ENCODE peak calls at places on chromosomes 13 and 19, in nine cellular contexts. U is endodermal cell, R is transverse colon, D is adrenal gland, C is thoracic aorta, F is tibial nerve, E is OCI-LY7, T is tibial artery, W is heart right ventricle. A is an unnamed sample.

GRCh38 chr19:55503447-55504251 is 15.4 kb downstream of the SSC5D start:
- DNase-seq in E (peak; percentile 96), W (peak; percentile 96), U (peak; percentile 98), F (peak; percentile 89), C (peak; percentile 69), T (peak; percentile 91), D (peak; percentile 92), R (peak; percentile 92), A (peak; percentile 95)

GRCh38 chr13:98783856-98784478 is 31.5 kb upstream of the SLC15A1 start:
- DNase-seq in R (no peak), U (no peak), W (no peak), C (no peak), F (no peak), E (no peak), D (no peak), T (no peak), A (no peak)

GRCh38 chr19:54415208-54415900 is at the start of gene TTYH1:
- DNase-seq in C (no peak), T (no peak), D (no peak), R (no peak), E (no peak), W (no peak), F (no peak), U (peak; percentile 84), A (no peak)

GRCh38 chr19:7977021-7977722 is 28.3 kb downstream of the ELAVL1 start:
- DNase-seq in C (no peak), W (no peak), R (no peak), U (no peak), F (no peak), E (no peak), T (no peak), D (no peak), A (no peak)

GRCh38 chr19:47660435-47660832 is 51.5 kb downstream of the BICRA start:
- DNase-seq in C (no peak), W (no peak), U (no peak), T (no peak), F (no peak), R (peak; percentile 57), D (no peak), E (no peak), A (no peak)

GRCh38 chr19:58002384-58003152 is at the start of gene ZNF606:
- DNase-seq in T (peak; percentile 83), C (peak; percentile 33), D (peak; percentile 81), W (peak; percentile 89), R (peak; percentile 89), F (peak; percentile 64), E (peak; percentile 81), U (peak; percentile 95), A (peak; percentile 89)

GRCh38 chr13:113792821-113793717 is 34.0 kb downstream of the TMEM255B start:
- DNase-seq in E (no peak), F (no peak), R (peak; percentile 25), W (no peak), T (no peak), C (no peak), U (no peak), D (no peak), A (no peak)

GRCh38 chr19:56765107-56765506 is 75.4 kb downstream of the PEG3 start:
- DNase-seq in U (no peak), F (no peak), C (no peak), D (peak; percentile 72), R (peak; percentile 26), E (no peak), T (no peak), W (peak; percentile 76), A (no peak)

GRCh38 chr13:104114111-104114510 is 1047.9 kb upstream of the SLC10A2 start:
- DNase-seq in U (no peak), D (no peak), E (no peak), T (no peak), C (no peak), R (no peak), W (no peak), F (no peak), A (peak; percentile 50)

GRCh38 chr13:57624565-57625435 is 6.7 kb upstream of the PCDH17 start:
- DNase-seq in T (peak; percentile 44), D (peak; percentile 21), C (no peak), R (peak; percentile 8), F (peak; percentile 61), W (no peak), U (peak; percentile 83), E (peak; percentile 35), A (peak; percentile 71)

GRCh38 chr19:30862876-30863275 is 486.4 kb downstream of the TSHZ3 start:
- DNase-seq in R (no peak), C (no peak), W (no peak), U (peak; percentile 5), F (no peak), T (no peak), D (no peak), E (no peak), A (no peak)

GRCh38 chr19:30861896-30862295 is 487.3 kb downstream of the TSHZ3 start:
- DNase-seq in D (no peak), C (no peak), W (no peak), F (no peak), R (no peak), E (no peak), T (no peak), U (peak; percentile 26), A (no peak)

GRCh38 chr19:30865481-30865880 is 483.8 kb downstream of the TSHZ3 start:
- DNase-seq in F (no peak), T (no peak), E (no peak), U (peak; percentile 16), D (no peak), C (no peak), R (no peak), W (no peak), A (no peak)

DNA sequence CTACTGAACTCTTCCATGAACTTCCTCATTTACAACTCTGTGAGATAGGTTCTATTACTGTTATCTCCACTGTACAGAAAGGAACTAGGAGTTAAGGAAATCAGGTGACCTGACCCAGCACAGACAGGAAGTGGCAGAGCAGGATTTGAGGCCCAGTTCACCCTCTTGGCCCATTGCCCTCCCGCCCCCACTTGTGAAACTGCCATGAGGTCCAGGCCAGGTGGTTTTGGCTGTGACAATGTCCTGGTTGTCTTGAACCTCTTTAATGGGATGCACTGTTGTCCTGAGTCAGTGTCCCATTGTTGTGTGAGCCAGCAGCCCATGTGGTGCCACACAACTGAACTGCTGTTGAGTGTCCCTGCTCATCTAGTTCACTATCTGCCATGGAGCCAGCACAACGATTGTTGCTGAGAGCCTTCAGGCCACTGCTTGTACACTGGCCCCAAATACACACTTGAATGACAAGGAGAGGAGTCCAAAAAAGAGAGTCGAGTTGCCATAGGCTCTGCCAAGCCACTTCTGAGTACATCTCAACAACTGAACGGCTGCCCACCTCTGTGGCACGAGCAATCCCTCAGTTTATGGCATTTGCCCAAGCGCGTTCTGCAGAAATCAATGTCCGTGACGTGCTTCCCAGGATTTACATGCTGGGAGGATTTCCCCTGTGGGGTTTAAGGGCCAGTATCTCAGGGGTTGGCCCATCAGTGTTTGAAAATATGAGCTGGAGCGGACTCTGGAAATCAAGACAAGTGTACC is 484.6 kb downstream of the TSHZ3 start:
- DNase-seq in D (no peak), W (no peak), F (no peak), E (no peak), U (peak; percentile 10), R (no peak), T (no peak), C (no peak), A (no peak)
- H3K27ac ChIP-seq in D (no peak overlapping the region), W (no peak overlapping the region), F (no peak overlapping the region), E (no peak overlapping the region), U (no peak overlapping the region), R (no peak overlapping the region), T (no peak overlapping the region), C (no peak overlapping the region), A (no peak overlapping the region)

GRCh38 chr19:51366999-51367564 is 894 bp upstream of the ETFB start:
- DNase-seq in U (no peak), C (no peak), F (no peak), R (peak; percentile 45), T (peak; percentile 32), E (peak; percentile 68), W (peak; percentile 50), D (no peak), A (peak; percentile 50)

GRCh38 chr19:51367565-51368365 is 1.0 kb downstream of the CLDND2 start:
- DNase-seq in F (peak; percentile 99), C (peak; percentile 99), D (peak; percentile 99), W (peak; percentile 99), U (peak; percentile 100), R (peak; percentile 100), T (peak; percentile 99), E (peak; percentile 98), A (peak; percentile 99)

GRCh38 chr19:51364200-51365106 is 1.7 kb downstream of the ETFB start:
- DNase-seq in U (no peak), F (no peak), C (no peak), E (no peak), R (no peak), T (no peak), D (peak; percentile 62), W (no peak), A (no peak)

GRCh38 chr19:51365211-51366049 is 758 bp downstream of the ETFB start:
- DNase-seq in T (peak; percentile 40), E (peak; percentile 58), W (no peak), R (peak; percentile 45), D (peak; percentile 70), C (no peak), U (peak; percentile 68), F (peak; percentile 22), A (peak; percentile 42)

DNA sequence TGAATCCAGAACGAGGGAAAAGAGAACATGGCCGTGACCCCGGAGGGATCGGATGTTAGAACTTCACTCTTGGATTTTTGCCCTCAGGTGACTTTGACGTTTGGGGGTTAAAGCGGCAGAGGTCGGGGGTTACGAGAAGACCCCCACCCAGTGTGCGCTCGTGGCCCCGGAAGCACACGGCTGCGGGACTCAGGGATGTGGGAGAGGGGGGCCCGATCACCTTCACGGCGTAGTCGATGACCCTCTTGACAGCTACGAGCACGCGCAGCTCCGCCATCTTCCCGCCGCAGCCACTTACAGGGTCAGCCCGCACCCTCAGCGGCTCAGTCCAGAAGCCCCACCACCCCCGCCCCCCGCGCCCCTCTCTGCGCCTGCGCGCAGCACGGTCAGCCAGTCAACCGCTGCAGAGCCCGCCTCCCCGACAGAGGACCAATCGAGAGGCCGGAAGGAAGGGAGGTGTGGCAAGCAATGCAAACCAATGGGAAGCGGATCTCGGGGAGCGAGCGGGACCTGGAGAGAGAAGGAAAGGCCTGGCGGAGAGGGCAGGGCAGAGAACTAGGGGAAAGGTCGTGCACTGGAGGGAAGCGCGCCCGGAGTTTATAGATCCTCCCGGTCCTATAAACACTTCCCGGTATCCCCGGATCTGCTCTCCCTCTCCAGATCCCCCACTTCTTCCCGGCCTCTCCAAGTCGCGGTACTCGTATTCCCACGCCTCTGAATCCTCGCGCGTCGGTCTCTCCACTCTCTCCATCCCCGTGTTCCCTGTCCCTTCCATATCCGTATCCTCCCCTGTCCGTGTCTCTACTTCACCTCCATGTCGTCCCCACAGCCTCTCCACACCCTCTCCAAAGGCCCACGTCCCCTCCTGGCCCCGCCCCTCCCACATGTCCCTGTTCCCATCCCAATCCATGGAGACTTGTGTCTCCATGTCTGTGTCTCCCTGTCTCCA is at the start of gene ETFB:
- DNase-seq in F (peak; percentile 98), D (peak; percentile 100), U (peak; percentile 100), W (peak; percentile 97), T (peak; percentile 99), C (peak; percentile 99), E (peak; percentile 97), R (peak; percentile 99), A (peak; percentile 97)
- H3K4me1 ChIP-seq in F (peaks cover 13% of the 10 kb centered on the region), D (peaks cover 39% of the 10 kb centered on the region), U (peaks cover 17% of the 10 kb centered on the region), W (peaks cover 28% of the 10 kb centered on the region), T (no peaks in the 10 kb centered on the region), C (peaks cover 7% of the 10 kb centered on the region), E (peaks cover 34% of the 10 kb centered on the region), R (peaks cover 19% of the 10 kb centered on the region), A (peaks cover 18% of the 10 kb centered on the region)

GRCh38 chr19:2478324-2478755 is 2.4 kb downstream of the GADD45B start:
- DNase-seq in W (peak; percentile 53), F (peak; percentile 62), R (peak; percentile 83), D (peak; percentile 42), E (peak; percentile 77), T (peak; percentile 87), C (peak; percentile 36), U (peak; percentile 81), A (peak; percentile 60)
- TF ChIP-seq CTCF in W (peak; percentile 18), F (peak; percentile 25), R (peak; percentile 38), D (no peak), E (peak; percentile 57), T (peak; percentile 41), C (peak; percentile 56), U (peak; percentile 57), A (peak; percentile 13)

GRCh38 chr13:71949441-71949840 is 82.4 kb upstream of the DACH1 start:
- DNase-seq in D (no peak), U (no peak), T (no peak), R (no peak), C (no peak), F (no peak), W (no peak), E (no peak), A (no peak)
- H3K27ac ChIP-seq in D (no peak overlapping the region), U (no peak overlapping the region), T (no peak overlapping the region), R (no peak overlapping the region), C (no peak overlapping the region), F (no peak overlapping the region), W (no peak overlapping the region), E (no peak overlapping the region), A (no peak overlapping the region)

A was measured in endothelial cell of umbilical vein.